ENCODE peak calls at places on chromosomes 1 and 21, in nine cellular contexts. H, P, I, L, G, Q, D, M and B are unnamed samples.

GRCh38 chr1:156122519-156123355 is 8.2 kb downstream of the LMNA start:
- DNase-seq in H (peak; percentile 75), P (no peak), I (peak; percentile 97), L (no peak), G (peak; percentile 78), Q (peak; percentile 92), D (peak; percentile 76), M (peak; percentile 11), B (peak; percentile 90)

GRCh38 chr1:55156093-55156492 is 59.1 kb downstream of the USP24 start:
- DNase-seq in H (no peak), P (no peak), I (no peak), L (no peak), G (no peak), Q (no peak), D (no peak), M (no peak), B (no peak)

GRCh38 chr1:22776051-22776611 is 65.5 kb downstream of the EPHB2 start:
- DNase-seq in H (no peak), P (no peak), I (no peak), L (no peak), G (no peak), Q (no peak), D (no peak), M (no peak), B (no peak)

GRCh38 chr1:154970631-154971340 is at the start of gene SHC1:
- DNase-seq in H (peak; percentile 86), P (no peak), I (peak; percentile 91), L (no peak), G (peak; percentile 77), Q (peak; percentile 96), D (peak; percentile 60), M (no peak), B (peak; percentile 95)

GRCh38 chr1:6249732-6250689 is 6.0 kb downstream of the HES3 start:
- DNase-seq in H (no peak), P (no peak), I (no peak), L (no peak), G (no peak), Q (no peak), D (no peak), M (no peak), B (no peak)

GRCh38 chr21:17742181-17742580 is 77.0 kb downstream of the C21orf91 start:
- DNase-seq in H (no peak), P (no peak), I (no peak), L (no peak), G (no peak), Q (no peak), D (peak; percentile 70), M (no peak), B (no peak)

GRCh38 chr1:36136535-36136934 is 11.5 kb upstream of the COL8A2 start:
- DNase-seq in H (no peak), P (no peak), I (peak; percentile 83), L (no peak), G (peak; percentile 64), Q (peak; percentile 54), D (no peak), M (no peak), B (no peak)

GRCh38 chr1:226674892-226675719 is 64.0 kb downstream of the ITPKB start:
- DNase-seq in H (peak; percentile 64), P (no peak), I (peak; percentile 80), L (peak; percentile 81), G (no peak), Q (no peak), D (no peak), M (peak; percentile 79), B (no peak)

GRCh38 chr1:55768345-55768952 is 553.3 kb upstream of the USP24 start:
- DNase-seq in H (no peak), P (no peak), I (no peak), L (no peak), G (no peak), Q (no peak), D (no peak), M (no peak), B (no peak)

GRCh38 chr1:209249280-209249670 is 334.2 kb upstream of the CAMK1G start:
- DNase-seq in H (no peak), P (no peak), I (no peak), L (no peak), G (no peak), Q (no peak), D (no peak), M (no peak), B (no peak)

GRCh38 chr21:30880914-30881313 is 466 bp downstream of the KRTAP11-1 start:
- DNase-seq in H (peak; percentile 30), P (no peak), I (no peak), L (no peak), G (no peak), Q (no peak), D (no peak), M (no peak), B (no peak)

GRCh38 chr1:9996624-9997582 is at the start of gene RBP7:
- DNase-seq in H (peak; percentile 68), P (no peak), I (no peak), L (no peak), G (no peak), Q (peak; percentile 16), D (no peak), M (no peak), B (peak; percentile 41)

GRCh38 chr1:198267921-198268320 is 111.1 kb downstream of the NEK7 start:
- DNase-seq in H (no peak), P (no peak), I (peak; percentile 54), L (no peak), G (no peak), Q (no peak), D (no peak), M (no peak), B (no peak)

GRCh38 chr1:54051936-54052469 is 1.0 kb downstream of the TMEM59 start:
- DNase-seq in H (no peak), P (no peak), I (peak; percentile 54), L (no peak), G (no peak), Q (no peak), D (peak; percentile 62), M (no peak), B (peak; percentile 51)

GRCh38 chr1:54052470-54052933 is 502 bp downstream of the TMEM59 start:
- DNase-seq in H (no peak), P (no peak), I (peak; percentile 55), L (peak; percentile 41), G (no peak), Q (peak; percentile 19), D (no peak), M (peak; percentile 43), B (peak; percentile 64)

GRCh38 chr1:54046671-54047383 is 6.2 kb downstream of the TMEM59 start:
- DNase-seq in H (no peak), P (no peak), I (peak; percentile 48), L (no peak), G (no peak), Q (no peak), D (no peak), M (no peak), B (no peak)

GRCh38 chr1:54045487-54045886 is 7.5 kb downstream of the TMEM59 start:
- DNase-seq in H (no peak), P (no peak), I (no peak), L (no peak), G (no peak), Q (no peak), D (no peak), M (no peak), B (no peak)

DNA sequence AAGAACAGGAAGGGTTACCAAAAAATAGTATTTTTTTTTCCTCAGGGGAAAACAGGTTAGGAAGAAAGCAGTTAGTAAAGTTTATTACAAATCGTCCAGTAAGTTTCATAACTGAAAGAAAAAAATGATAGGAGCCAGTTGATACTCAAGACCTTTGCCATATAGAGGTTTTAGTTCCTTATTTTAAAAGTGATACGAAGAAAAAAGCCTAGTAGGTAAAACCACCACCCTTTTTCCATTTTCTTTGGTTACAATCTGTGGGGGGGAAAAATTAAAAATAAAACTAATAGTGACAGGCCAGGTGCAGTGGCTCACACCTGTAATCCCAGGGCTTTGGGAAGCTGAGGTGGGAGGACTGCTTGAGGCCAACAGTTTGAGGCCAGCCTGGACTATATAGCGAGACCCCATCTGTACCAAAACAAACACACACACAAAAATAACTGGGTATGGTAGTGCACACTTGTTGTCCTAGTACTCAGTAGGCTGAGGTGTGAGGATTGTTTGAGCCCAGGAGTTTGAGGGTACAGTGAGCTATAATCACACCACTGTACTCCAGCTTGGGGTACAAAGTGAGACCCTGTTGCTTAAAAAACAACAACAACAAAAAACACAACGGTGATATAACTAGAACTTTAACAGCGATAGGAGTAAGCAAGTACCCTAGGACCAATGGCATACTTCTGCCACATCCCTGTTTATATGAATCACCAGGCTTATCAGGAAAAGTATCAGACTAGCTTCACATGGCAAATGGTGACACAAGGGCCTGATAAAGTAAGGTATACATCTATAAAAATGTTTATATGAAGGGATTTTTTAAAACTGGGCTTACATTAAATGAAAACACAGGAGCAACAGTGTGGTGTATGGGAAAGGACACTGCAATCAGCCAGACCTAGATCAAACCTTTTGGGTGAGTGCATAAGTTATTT is 5.4 kb downstream of the TMEM59 start:
- DNase-seq in H (no peak), P (no peak), I (peak; percentile 26), L (no peak), G (no peak), Q (no peak), D (no peak), M (no peak), B (no peak)
- H3K4me1 ChIP-seq in H (peaks cover 58% of the 10 kb centered on the region), P (peaks cover 7% of the 10 kb centered on the region), I (peaks cover 23% of the 10 kb centered on the region), L (peaks cover 32% of the 10 kb centered on the region), G (peaks cover 29% of the 10 kb centered on the region), Q (peaks cover 4% of the 10 kb centered on the region), D (peaks cover 2% of the 10 kb centered on the region), M (peaks cover 41% of the 10 kb centered on the region), B (peaks cover 6% of the 10 kb centered on the region)

DNA sequence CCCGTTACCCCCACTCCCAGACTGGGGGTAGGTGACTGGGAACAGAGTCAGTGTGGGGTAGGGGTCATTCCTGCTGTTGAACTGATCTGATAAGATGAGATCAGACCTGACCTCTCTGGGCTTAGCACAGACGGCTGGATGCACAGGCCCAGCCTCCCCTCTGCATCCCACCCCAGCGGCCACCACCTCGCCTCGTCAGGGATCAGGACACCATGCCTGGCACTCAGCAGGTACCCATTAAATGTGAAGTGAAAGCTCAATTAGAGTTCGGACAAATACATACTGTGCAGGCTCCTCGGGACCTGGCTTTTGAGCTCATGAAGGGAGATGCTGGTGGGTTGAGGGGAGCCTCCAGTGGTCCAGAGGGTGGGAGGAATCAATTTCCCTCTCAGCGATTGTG is 15.7 kb downstream of the SOX13 start:
- DNase-seq in H (no peak), P (no peak), I (no peak), L (no peak), G (no peak), Q (no peak), D (no peak), M (no peak), B (no peak)
- H3K4me1 ChIP-seq in H (peaks cover 97% of the 10 kb centered on the region), P (peaks cover 33% of the 10 kb centered on the region), I (peaks cover 25% of the 10 kb centered on the region), L (no peaks in the 10 kb centered on the region), G (peaks cover 26% of the 10 kb centered on the region), Q (peaks cover 58% of the 10 kb centered on the region), D (peaks cover 36% of the 10 kb centered on the region), M (no peaks in the 10 kb centered on the region), B (peaks cover 8% of the 10 kb centered on the region)

DNA sequence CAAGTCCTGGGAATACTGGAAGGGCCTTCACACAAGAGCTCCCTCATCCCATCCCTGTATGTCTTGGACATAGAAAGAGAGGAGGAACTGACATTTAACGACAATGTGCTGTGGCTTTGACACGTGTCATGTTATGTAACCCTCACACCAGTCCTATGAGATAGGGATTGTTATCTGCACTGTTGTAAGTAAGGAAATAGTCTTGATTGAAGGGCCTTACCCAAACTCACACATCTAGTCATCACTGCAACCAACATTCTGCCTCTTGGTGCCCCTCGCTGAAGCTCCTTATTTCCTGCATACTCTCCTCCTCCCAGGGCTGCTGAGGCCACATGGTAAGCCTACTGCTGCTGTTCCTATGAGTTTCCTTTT is 63.7 kb upstream of the ANGPTL1 start:
- DNase-seq in H (no peak), P (no peak), I (no peak), L (no peak), G (no peak), Q (no peak), D (no peak), M (no peak), B (no peak)
- H3K4me1 ChIP-seq in H (peaks cover 26% of the 10 kb centered on the region), P (no peaks in the 10 kb centered on the region), I (no peaks in the 10 kb centered on the region), L (no peaks in the 10 kb centered on the region), G (peaks cover 28% of the 10 kb centered on the region), Q (peaks cover 6% of the 10 kb centered on the region), D (no peaks in the 10 kb centered on the region), M (no peaks in the 10 kb centered on the region), B (no peaks in the 10 kb centered on the region)

GRCh38 chr1:33391669-33392068 is 39.2 kb downstream of the PHC2 start:
- DNase-seq in H (no peak), P (no peak), I (no peak), L (no peak), G (no peak), Q (no peak), D (no peak), M (no peak), B (no peak)
- H3K4me1 ChIP-seq in H (peaks cover 8% of the 10 kb centered on the region), P (peaks cover 24% of the 10 kb centered on the region), I (no peaks in the 10 kb centered on the region), L (no peaks in the 10 kb centered on the region), G (peaks cover 10% of the 10 kb centered on the region), Q (no peaks in the 10 kb centered on the region), D (no peaks in the 10 kb centered on the region), M (no peaks in the 10 kb centered on the region), B (peaks cover 37% of the 10 kb centered on the region)